ENCODE peak calls at places on chromosomes 3 and 15, in eight cellular contexts. One of them, this sample, is unnamed.

GRCh38 chr15:67839358-67839928 is 402 bp downstream of the RNU6-1 start:
- DNase-seq in GM12865: no peak
- DNase-seq in cerebellar nuclear complex: no peak
- DNase-seq in stimulated activated CD4-positive, alpha-beta T cell treated with anti-CD3 and anti-CD28 coated beads, TNF-alpha, amount 100 ng/mL, for 1 hour: no peak
- DNase-seq in endodermal cell: peak; percentile 68
- DNase-seq in brain microvascular endothelial cell: no peak
- DNase-seq in endothelial cell of umbilical vein: peak; percentile 73
- DNase-seq in kidney tubule cell: peak; percentile 69
- DNase-seq in this sample: no peak

GRCh38 chr3:115804200-115804599 is 180.9 kb downstream of the GAP43 start:
- DNase-seq in GM12865: no peak
- DNase-seq in cerebellar nuclear complex: no peak
- DNase-seq in stimulated activated CD4-positive, alpha-beta T cell treated with anti-CD3 and anti-CD28 coated beads, TNF-alpha, amount 100 ng/mL, for 1 hour: no peak
- DNase-seq in endodermal cell: no peak
- DNase-seq in brain microvascular endothelial cell: no peak
- DNase-seq in endothelial cell of umbilical vein: no peak
- DNase-seq in kidney tubule cell: no peak
- DNase-seq in this sample: no peak

GRCh38 chr3:45008117-45008516 is 18.0 kb upstream of the CLEC3B start:
- DNase-seq in GM12865: no peak
- DNase-seq in cerebellar nuclear complex: no peak
- DNase-seq in stimulated activated CD4-positive, alpha-beta T cell treated with anti-CD3 and anti-CD28 coated beads, TNF-alpha, amount 100 ng/mL, for 1 hour: no peak
- DNase-seq in endodermal cell: no peak
- DNase-seq in brain microvascular endothelial cell: no peak
- DNase-seq in endothelial cell of umbilical vein: no peak
- DNase-seq in kidney tubule cell: peak; percentile 47
- DNase-seq in this sample: no peak

GRCh38 chr15:83340087-83340486 is 55.6 kb upstream of the BNC1 start:
- DNase-seq in GM12865: no peak
- DNase-seq in cerebellar nuclear complex: no peak
- DNase-seq in stimulated activated CD4-positive, alpha-beta T cell treated with anti-CD3 and anti-CD28 coated beads, TNF-alpha, amount 100 ng/mL, for 1 hour: no peak
- DNase-seq in endodermal cell: no peak
- DNase-seq in brain microvascular endothelial cell: no peak
- DNase-seq in endothelial cell of umbilical vein: no peak
- DNase-seq in kidney tubule cell: no peak
- DNase-seq in this sample: no peak

GRCh38 chr3:38453914-38454178 is 156 bp downstream of the ACVR2B start:
- DNase-seq in GM12865: no peak
- DNase-seq in cerebellar nuclear complex: no peak
- DNase-seq in stimulated activated CD4-positive, alpha-beta T cell treated with anti-CD3 and anti-CD28 coated beads, TNF-alpha, amount 100 ng/mL, for 1 hour: no peak
- DNase-seq in endodermal cell: no peak
- DNase-seq in brain microvascular endothelial cell: no peak
- DNase-seq in endothelial cell of umbilical vein: no peak
- DNase-seq in kidney tubule cell: no peak
- DNase-seq in this sample: no peak

GRCh38 chr3:49456417-49456816 is 13.7 kb upstream of the DAG1 start:
- DNase-seq in GM12865: no peak
- DNase-seq in cerebellar nuclear complex: no peak
- DNase-seq in stimulated activated CD4-positive, alpha-beta T cell treated with anti-CD3 and anti-CD28 coated beads, TNF-alpha, amount 100 ng/mL, for 1 hour: no peak
- DNase-seq in endodermal cell: no peak
- DNase-seq in brain microvascular endothelial cell: peak; percentile 18
- DNase-seq in endothelial cell of umbilical vein: no peak
- DNase-seq in kidney tubule cell: peak; percentile 35
- DNase-seq in this sample: peak; percentile 34

GRCh38 chr3:149489060-149489690 is 14.7 kb downstream of the TM4SF4 start:
- DNase-seq in GM12865: peak; percentile 19
- DNase-seq in cerebellar nuclear complex: no peak
- DNase-seq in stimulated activated CD4-positive, alpha-beta T cell treated with anti-CD3 and anti-CD28 coated beads, TNF-alpha, amount 100 ng/mL, for 1 hour: no peak
- DNase-seq in endodermal cell: peak; percentile 67
- DNase-seq in brain microvascular endothelial cell: no peak
- DNase-seq in endothelial cell of umbilical vein: peak; percentile 80
- DNase-seq in kidney tubule cell: no peak
- DNase-seq in this sample: no peak

GRCh38 chr3:129449279-129450115 is 9.5 kb downstream of the IFT122 start:
- DNase-seq in GM12865: no peak
- DNase-seq in cerebellar nuclear complex: no peak
- DNase-seq in stimulated activated CD4-positive, alpha-beta T cell treated with anti-CD3 and anti-CD28 coated beads, TNF-alpha, amount 100 ng/mL, for 1 hour: no peak
- DNase-seq in endodermal cell: no peak
- DNase-seq in brain microvascular endothelial cell: no peak
- DNase-seq in endothelial cell of umbilical vein: peak; percentile 75
- DNase-seq in kidney tubule cell: no peak
- DNase-seq in this sample: no peak

GRCh38 chr3:40752492-40752891 is 227.7 kb downstream of the ZNF621 start:
- DNase-seq in GM12865: no peak
- DNase-seq in cerebellar nuclear complex: no peak
- DNase-seq in stimulated activated CD4-positive, alpha-beta T cell treated with anti-CD3 and anti-CD28 coated beads, TNF-alpha, amount 100 ng/mL, for 1 hour: no peak
- DNase-seq in endodermal cell: no peak
- DNase-seq in brain microvascular endothelial cell: no peak
- DNase-seq in endothelial cell of umbilical vein: no peak
- DNase-seq in kidney tubule cell: no peak
- DNase-seq in this sample: no peak

GRCh38 chr3:1365528-1365927 is 272.7 kb downstream of the CNTN6 start:
- DNase-seq in GM12865: no peak
- DNase-seq in cerebellar nuclear complex: no peak
- DNase-seq in stimulated activated CD4-positive, alpha-beta T cell treated with anti-CD3 and anti-CD28 coated beads, TNF-alpha, amount 100 ng/mL, for 1 hour: no peak
- DNase-seq in endodermal cell: no peak
- DNase-seq in brain microvascular endothelial cell: no peak
- DNase-seq in endothelial cell of umbilical vein: no peak
- DNase-seq in kidney tubule cell: no peak
- DNase-seq in this sample: no peak

GRCh38 chr3:120344349-120344748 is 4.8 kb downstream of the LRRC58 start:
- DNase-seq in GM12865: peak; percentile 34
- DNase-seq in cerebellar nuclear complex: no peak
- DNase-seq in stimulated activated CD4-positive, alpha-beta T cell treated with anti-CD3 and anti-CD28 coated beads, TNF-alpha, amount 100 ng/mL, for 1 hour: no peak
- DNase-seq in endodermal cell: no peak
- DNase-seq in brain microvascular endothelial cell: no peak
- DNase-seq in endothelial cell of umbilical vein: no peak
- DNase-seq in kidney tubule cell: peak; percentile 12
- DNase-seq in this sample: no peak

GRCh38 chr3:145798005-145798404 is 363.0 kb downstream of the PLOD2 start:
- DNase-seq in GM12865: no peak
- DNase-seq in cerebellar nuclear complex: no peak
- DNase-seq in stimulated activated CD4-positive, alpha-beta T cell treated with anti-CD3 and anti-CD28 coated beads, TNF-alpha, amount 100 ng/mL, for 1 hour: no peak
- DNase-seq in endodermal cell: peak; percentile 73
- DNase-seq in brain microvascular endothelial cell: no peak
- DNase-seq in endothelial cell of umbilical vein: no peak
- DNase-seq in kidney tubule cell: no peak
- DNase-seq in this sample: no peak

GRCh38 chr3:133401374-133402135 is 1.7 kb downstream of the BFSP2 start:
- DNase-seq in GM12865: no peak
- DNase-seq in cerebellar nuclear complex: no peak
- DNase-seq in stimulated activated CD4-positive, alpha-beta T cell treated with anti-CD3 and anti-CD28 coated beads, TNF-alpha, amount 100 ng/mL, for 1 hour: no peak
- DNase-seq in endodermal cell: no peak
- DNase-seq in brain microvascular endothelial cell: no peak
- DNase-seq in endothelial cell of umbilical vein: no peak
- DNase-seq in kidney tubule cell: no peak
- DNase-seq in this sample: no peak

GRCh38 chr3:123759311-123759710 is 124.8 kb downstream of the MYLK start:
- DNase-seq in GM12865: no peak
- DNase-seq in cerebellar nuclear complex: no peak
- DNase-seq in stimulated activated CD4-positive, alpha-beta T cell treated with anti-CD3 and anti-CD28 coated beads, TNF-alpha, amount 100 ng/mL, for 1 hour: no peak
- DNase-seq in endodermal cell: no peak
- DNase-seq in brain microvascular endothelial cell: no peak
- DNase-seq in endothelial cell of umbilical vein: no peak
- DNase-seq in kidney tubule cell: peak; percentile 62
- DNase-seq in this sample: no peak

GRCh38 chr3:125052671-125053303 is 3.0 kb downstream of the HEG1 start:
- DNase-seq in GM12865: no peak
- DNase-seq in cerebellar nuclear complex: no peak
- DNase-seq in stimulated activated CD4-positive, alpha-beta T cell treated with anti-CD3 and anti-CD28 coated beads, TNF-alpha, amount 100 ng/mL, for 1 hour: no peak
- DNase-seq in endodermal cell: peak; percentile 82
- DNase-seq in brain microvascular endothelial cell: peak; percentile 90
- DNase-seq in endothelial cell of umbilical vein: peak; percentile 82
- DNase-seq in kidney tubule cell: peak; percentile 66
- DNase-seq in this sample: peak; percentile 44

GRCh38 chr15:94671845-94672524 is 440.6 kb downstream of the MCTP2 start:
- DNase-seq in GM12865: no peak
- DNase-seq in cerebellar nuclear complex: no peak
- DNase-seq in stimulated activated CD4-positive, alpha-beta T cell treated with anti-CD3 and anti-CD28 coated beads, TNF-alpha, amount 100 ng/mL, for 1 hour: no peak
- DNase-seq in endodermal cell: peak; percentile 85
- DNase-seq in brain microvascular endothelial cell: peak; percentile 9
- DNase-seq in endothelial cell of umbilical vein: peak; percentile 94
- DNase-seq in kidney tubule cell: no peak
- DNase-seq in this sample: no peak

GRCh38 chr3:181704421-181705066 is 7.2 kb upstream of the SOX2 start:
- DNase-seq in GM12865: no peak
- DNase-seq in cerebellar nuclear complex: no peak
- DNase-seq in stimulated activated CD4-positive, alpha-beta T cell treated with anti-CD3 and anti-CD28 coated beads, TNF-alpha, amount 100 ng/mL, for 1 hour: no peak
- DNase-seq in endodermal cell: peak; percentile 63
- DNase-seq in brain microvascular endothelial cell: no peak
- DNase-seq in endothelial cell of umbilical vein: no peak
- DNase-seq in kidney tubule cell: no peak
- DNase-seq in this sample: no peak

GRCh38 chr3:31277582-31277981 is 255.1 kb upstream of the STT3B start:
- DNase-seq in GM12865: no peak
- DNase-seq in cerebellar nuclear complex: no peak
- DNase-seq in stimulated activated CD4-positive, alpha-beta T cell treated with anti-CD3 and anti-CD28 coated beads, TNF-alpha, amount 100 ng/mL, for 1 hour: no peak
- DNase-seq in endodermal cell: no peak
- DNase-seq in brain microvascular endothelial cell: no peak
- DNase-seq in endothelial cell of umbilical vein: peak; percentile 84
- DNase-seq in kidney tubule cell: no peak
- DNase-seq in this sample: no peak

GRCh38 chr3:14845180-14845579 is 26.4 kb downstream of the FGD5 start:
- DNase-seq in GM12865: peak; percentile 29
- DNase-seq in cerebellar nuclear complex: no peak
- DNase-seq in stimulated activated CD4-positive, alpha-beta T cell treated with anti-CD3 and anti-CD28 coated beads, TNF-alpha, amount 100 ng/mL, for 1 hour: no peak
- DNase-seq in endodermal cell: no peak
- DNase-seq in brain microvascular endothelial cell: no peak
- DNase-seq in endothelial cell of umbilical vein: no peak
- DNase-seq in kidney tubule cell: no peak
- DNase-seq in this sample: no peak